ENCODE peak calls at places on chromosomes 2 and 18, in nine cellular contexts. X is IMR-90, T is HCT116, K is uterus, F is PC-9, P is psoas muscle, M is A549, O is astrocyte, A is heart right ventricle. Y is an unnamed sample.
A peak's percentile ranks its signal among the peaks of the same experiment; 100 is the strongest.

GRCh38 chr2:85215074-85216050 is 82.2 kb downstream of the TCF7L1 start:
- DNase-seq in F (no peak), O (peak; percentile 92), M (no peak), K (peak; percentile 43), P (peak; percentile 58), T (no peak), X (peak; percentile 93), A (no peak), Y (peak; percentile 37)

GRCh38 chr2:172826522-172826921 is 90.9 kb downstream of the RAPGEF4 start:
- DNase-seq in A (no peak), O (no peak), M (no peak), F (no peak), X (peak; percentile 49), T (no peak), P (no peak), K (no peak), Y (no peak)

GRCh38 chr2:20836521-20836920 is 13.6 kb upstream of the LDAH start:
- DNase-seq in T (no peak), X (no peak), P (no peak), K (no peak), A (no peak), O (no peak), F (no peak), M (no peak), Y (no peak)

GRCh38 chr18:21194871-21195771 is 46.9 kb upstream of the GREB1L start:
- DNase-seq in M (peak; percentile 29), O (peak; percentile 36), X (peak; percentile 58), K (no peak), T (peak; percentile 79), P (no peak), A (no peak), F (peak; percentile 39), Y (no peak)

GRCh38 chr18:45954070-45954712 is 12.9 kb downstream of the EPG5 start:
- DNase-seq in O (peak; percentile 94), M (peak; percentile 1), T (peak; percentile 7), P (no peak), K (no peak), F (peak; percentile 63), X (peak; percentile 95), A (no peak), Y (no peak)

GRCh38 chr18:55706893-55707292 is 118.9 kb upstream of the TCF4 start:
- DNase-seq in K (no peak), O (peak; percentile 84), X (peak; percentile 92), F (no peak), M (no peak), T (no peak), A (no peak), P (no peak), Y (no peak)

GRCh38 chr2:72744049-72744448 is 81.8 kb downstream of the EXOC6B start:
- DNase-seq in M (peak; percentile 18), F (no peak), K (no peak), X (peak; percentile 67), P (no peak), A (no peak), T (no peak), O (peak; percentile 44), Y (no peak)

GRCh38 chr2:65955259-65955658 is 479.7 kb upstream of the MEIS1 start:
- DNase-seq in T (no peak), K (no peak), F (no peak), M (no peak), A (no peak), O (no peak), P (no peak), X (no peak), Y (no peak)

GRCh38 chr2:191696001-191696400 is 18.1 kb downstream of the NABP1 start:
- DNase-seq in O (peak; percentile 84), P (peak; percentile 61), M (no peak), A (peak; percentile 51), X (peak; percentile 97), F (no peak), T (no peak), K (peak; percentile 24), Y (peak; percentile 75)

GRCh38 chr18:58005036-58005435 is 39.0 kb upstream of the NEDD4L start:
- DNase-seq in M (peak; percentile 27), T (no peak), F (peak; percentile 63), X (peak; percentile 40), P (no peak), O (peak; percentile 54), K (no peak), A (no peak), Y (no peak)

GRCh38 chr2:21131861-21132260 is 8.1 kb downstream of the TDRD15 start:
- DNase-seq in K (no peak), X (no peak), P (no peak), T (no peak), A (no peak), F (no peak), M (no peak), O (no peak), Y (no peak)

GRCh38 chr2:199693861-199694260 is 157.1 kb downstream of the FTCDNL1 start:
- DNase-seq in A (no peak), K (no peak), P (no peak), O (no peak), X (no peak), T (no peak), F (no peak), M (no peak), Y (no peak)

DNA sequence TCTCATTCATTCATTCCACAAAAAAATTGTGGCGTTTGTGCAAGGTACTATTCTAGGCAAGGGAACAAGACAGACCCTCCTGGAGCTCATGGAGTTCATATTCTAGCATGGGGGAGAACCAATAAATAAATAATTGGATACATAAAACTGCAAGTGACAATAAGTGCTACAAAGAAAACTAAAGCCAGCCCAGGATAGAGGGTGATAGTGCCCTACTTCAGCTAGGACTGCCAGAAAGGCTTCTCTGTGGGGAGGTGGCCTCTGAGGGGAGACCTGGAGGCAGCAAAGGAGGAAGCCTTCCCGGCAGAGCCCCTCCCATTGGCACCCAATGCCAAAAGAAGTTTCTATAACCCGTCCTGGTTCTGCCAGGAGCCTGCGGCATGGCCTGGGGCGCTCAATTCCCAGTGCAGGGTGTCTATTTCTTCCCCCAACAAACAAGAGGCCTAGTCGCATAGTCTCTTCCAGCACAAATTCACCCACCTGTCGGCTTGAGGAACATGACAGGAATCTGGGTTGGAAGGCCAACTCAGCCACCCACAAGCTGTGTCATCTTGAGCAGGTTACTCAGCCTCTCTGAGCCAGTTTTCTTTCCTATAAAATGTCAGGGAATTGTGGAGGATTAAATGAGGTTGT is 94.4 kb downstream of the ZFP36L2 start:
- DNase-seq in O (no peak), A (no peak), P (no peak), F (no peak), T (no peak), X (no peak), M (no peak), K (no peak), Y (peak; percentile 52)
- H3K4me3 ChIP-seq in O (no peak overlapping the region), A (no peak overlapping the region), P (no peak overlapping the region), F (peak overlapping the region; percentile 22), T (no peak overlapping the region), X (no peak overlapping the region), M (no peak overlapping the region), K (no peak overlapping the region), Y (peak overlapping the region; percentile 12)

DNA sequence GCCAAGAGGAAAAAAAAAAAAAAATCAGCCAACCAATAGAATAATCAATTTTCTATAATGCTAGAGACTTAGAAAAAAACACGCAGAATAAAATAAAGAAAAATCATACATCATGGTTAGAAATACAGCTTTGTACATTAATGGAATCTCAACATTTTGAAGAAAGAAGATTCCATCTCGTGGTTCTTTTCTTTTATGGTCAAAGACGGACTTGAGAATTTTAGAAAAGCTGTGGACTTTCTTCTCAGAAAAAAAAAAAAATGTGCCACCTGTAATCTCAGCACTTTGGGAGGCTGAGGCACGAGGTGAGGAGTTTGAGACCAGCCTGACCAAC is 41.8 kb upstream of the ATIC start:
- DNase-seq in A (no peak), T (no peak), K (no peak), O (no peak), P (no peak), F (no peak), X (no peak), M (no peak), Y (no peak)
- TF ChIP-seq CTCF in A (no peak), T (no peak), K (no peak), O (no peak), P (no peak), F (peak; percentile 44), X (no peak), M (no peak), Y (no peak)

DNA sequence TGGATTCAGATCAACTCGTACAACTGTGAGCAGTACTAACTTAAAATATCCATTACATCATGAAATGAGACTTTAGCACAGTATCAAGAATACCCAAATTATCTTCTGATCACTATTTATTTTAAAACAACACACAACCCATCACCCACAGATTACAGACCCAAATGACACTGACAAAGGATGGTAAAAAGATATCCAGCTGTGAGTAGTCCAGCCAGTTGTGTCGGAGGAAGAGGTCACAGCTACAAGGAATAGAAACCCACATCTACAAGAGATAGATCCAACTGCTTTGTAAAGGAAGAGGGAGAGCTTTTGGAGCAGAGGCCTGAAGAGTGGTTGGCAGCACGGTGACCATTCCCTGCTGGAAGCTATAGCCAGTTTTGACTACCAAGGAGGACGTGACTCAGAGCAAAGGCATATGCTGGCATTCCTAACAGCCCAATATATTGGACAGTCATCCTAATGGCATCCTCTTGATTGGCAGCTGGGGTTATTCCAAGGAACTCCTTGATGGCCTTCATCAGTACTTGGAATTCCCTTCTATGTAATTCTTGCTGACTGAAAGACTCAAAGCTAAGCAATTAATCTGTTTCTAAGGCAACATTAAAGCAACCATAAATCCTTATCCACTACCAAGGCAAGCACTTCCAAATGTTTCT is 17.1 kb downstream of the SLC8A1 start:
- DNase-seq in M (peak; percentile 91), A (no peak), K (peak; percentile 40), F (peak; percentile 100), X (peak; percentile 93), P (no peak), O (peak; percentile 99), T (peak; percentile 80), Y (no peak)
- H3K27ac ChIP-seq in M (peak overlapping the region; percentile 83), A (peak overlapping the region; percentile 67), K (peak overlapping the region; percentile 57), F (peak overlapping the region; percentile 81), X (peak overlapping the region; percentile 48), P (no peak overlapping the region), O (peak overlapping the region; percentile 76), T (peak overlapping the region; percentile 36), Y (no peak overlapping the region)

GRCh38 chr18:13615432-13615861 is 110.9 kb downstream of the FAM210A start:
- DNase-seq in K (no peak), M (no peak), P (no peak), O (peak; percentile 2), T (no peak), A (no peak), F (no peak), X (no peak), Y (no peak)

GRCh38 chr18:13613099-13613498 is 113.3 kb downstream of the FAM210A start:
- DNase-seq in O (no peak), A (no peak), P (no peak), K (no peak), X (no peak), M (no peak), T (no peak), F (no peak), Y (no peak)

GRCh38 chr18:13614701-13615288 is 111.6 kb downstream of the FAM210A start:
- DNase-seq in M (no peak), K (no peak), X (no peak), A (peak; percentile 29), T (no peak), O (no peak), P (peak; percentile 62), F (no peak), Y (peak; percentile 59)

GRCh38 chr18:13613591-13614317 is 112.6 kb downstream of the FAM210A start:
- DNase-seq in P (no peak), X (no peak), A (no peak), T (no peak), O (no peak), K (no peak), F (no peak), M (no peak), Y (peak; percentile 48)

DNA sequence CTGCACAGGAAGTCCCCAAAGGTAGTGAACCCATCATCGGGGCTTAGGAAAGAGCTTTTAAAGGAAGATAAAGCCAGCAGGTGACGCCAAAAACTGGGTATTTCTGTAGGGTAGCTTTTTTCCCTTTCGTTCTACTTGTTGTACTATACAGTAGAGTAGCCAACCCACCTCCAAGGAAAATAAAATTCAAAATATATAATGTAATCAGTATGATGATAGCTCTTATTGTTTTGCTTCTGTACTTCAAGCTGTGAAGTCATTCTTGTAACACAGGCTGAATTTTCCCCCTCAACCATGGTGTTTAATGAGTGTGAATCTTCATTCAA is 112.1 kb downstream of the FAM210A start:
- DNase-seq in M (no peak), F (no peak), X (no peak), A (no peak), P (no peak), T (no peak), K (no peak), O (no peak), Y (no peak)
- H3K4me3 ChIP-seq in M (no peak overlapping the region), F (no peak overlapping the region), X (no peak overlapping the region), A (no peak overlapping the region), P (no peak overlapping the region), T (no peak overlapping the region), K (no peak overlapping the region), O (no peak overlapping the region), Y (peak overlapping the region; percentile 8)